ENCODE peak calls at places on chromosomes 12 and 14, in seven cellular contexts. K is heart left ventricle, J is fibroblast of mammary gland, S is brain microvascular endothelial cell, I is astrocyte, D is cardiac fibroblast, M is AG09309. Q is an unnamed sample.

GRCh38 chr14:90272523-90272922 is 16.2 kb downstream of the PSMC1 start:
- DNase-seq in K (no peak), M (no peak), D (no peak), J (no peak), S (no peak), I (no peak), Q (no peak)

GRCh38 chr14:33271216-33271615 is 332.5 kb downstream of the NPAS3 start:
- DNase-seq in K (no peak), S (peak), J (no peak), I (peak), M (no peak), D (no peak), Q (peak)

GRCh38 chr12:10191865-10192264 is 13.0 kb downstream of the TMEM52B start:
- DNase-seq in D (peak), S (no peak), I (peak), K (no peak), M (peak), J (peak), Q (no peak)

GRCh38 chr12:4114986-4115385 is 158.6 kb upstream of the CCND2 start:
- DNase-seq in K (no peak), S (no peak), J (no peak), D (no peak), I (no peak), M (no peak), Q (no peak)

GRCh38 chr14:104109731-104110361 is 24.3 kb downstream of the ASPG start:
- DNase-seq in M (no peak), J (no peak), D (no peak), S (no peak), K (no peak), I (no peak), Q (no peak)

GRCh38 chr14:83969998-83970397 is 1559.9 kb upstream of the FLRT2 start:
- DNase-seq in K (no peak), D (no peak), J (no peak), S (no peak), M (no peak), I (no peak), Q (no peak)

GRCh38 chr14:105050551-105050897 is 14.7 kb downstream of the GPR132 start:
- DNase-seq in M (no peak), D (peak), I (no peak), S (no peak), J (no peak), K (no peak), Q (no peak)

GRCh38 chr12:12606793-12607589 is 4.7 kb upstream of the CREBL2 start:
- DNase-seq in M (no peak), D (peak), I (peak), J (peak), S (peak), K (no peak), Q (no peak)

GRCh38 chr12:63276537-63277365 is 125.8 kb upstream of the AVPR1A start:
- DNase-seq in M (no peak), I (no peak), J (peak), S (peak), K (no peak), D (peak), Q (no peak)

GRCh38 chr12:38141239-38141638 is 175.3 kb upstream of the ALG10B start:
- DNase-seq in I (no peak), K (no peak), S (no peak), M (no peak), J (no peak), D (no peak), Q (no peak)

GRCh38 chr12:38139456-38139855 is 177.1 kb upstream of the ALG10B start:
- DNase-seq in I (no peak), K (no peak), M (no peak), J (no peak), D (no peak), S (no peak), Q (no peak)

GRCh38 chr12:38137287-38137686 is 179.3 kb upstream of the ALG10B start:
- DNase-seq in D (no peak), M (no peak), S (no peak), K (no peak), I (no peak), J (no peak), Q (no peak)

GRCh38 chr12:38137716-38138115 is 178.9 kb upstream of the ALG10B start:
- DNase-seq in D (no peak), I (no peak), J (no peak), M (no peak), K (no peak), S (no peak), Q (no peak)

DNA sequence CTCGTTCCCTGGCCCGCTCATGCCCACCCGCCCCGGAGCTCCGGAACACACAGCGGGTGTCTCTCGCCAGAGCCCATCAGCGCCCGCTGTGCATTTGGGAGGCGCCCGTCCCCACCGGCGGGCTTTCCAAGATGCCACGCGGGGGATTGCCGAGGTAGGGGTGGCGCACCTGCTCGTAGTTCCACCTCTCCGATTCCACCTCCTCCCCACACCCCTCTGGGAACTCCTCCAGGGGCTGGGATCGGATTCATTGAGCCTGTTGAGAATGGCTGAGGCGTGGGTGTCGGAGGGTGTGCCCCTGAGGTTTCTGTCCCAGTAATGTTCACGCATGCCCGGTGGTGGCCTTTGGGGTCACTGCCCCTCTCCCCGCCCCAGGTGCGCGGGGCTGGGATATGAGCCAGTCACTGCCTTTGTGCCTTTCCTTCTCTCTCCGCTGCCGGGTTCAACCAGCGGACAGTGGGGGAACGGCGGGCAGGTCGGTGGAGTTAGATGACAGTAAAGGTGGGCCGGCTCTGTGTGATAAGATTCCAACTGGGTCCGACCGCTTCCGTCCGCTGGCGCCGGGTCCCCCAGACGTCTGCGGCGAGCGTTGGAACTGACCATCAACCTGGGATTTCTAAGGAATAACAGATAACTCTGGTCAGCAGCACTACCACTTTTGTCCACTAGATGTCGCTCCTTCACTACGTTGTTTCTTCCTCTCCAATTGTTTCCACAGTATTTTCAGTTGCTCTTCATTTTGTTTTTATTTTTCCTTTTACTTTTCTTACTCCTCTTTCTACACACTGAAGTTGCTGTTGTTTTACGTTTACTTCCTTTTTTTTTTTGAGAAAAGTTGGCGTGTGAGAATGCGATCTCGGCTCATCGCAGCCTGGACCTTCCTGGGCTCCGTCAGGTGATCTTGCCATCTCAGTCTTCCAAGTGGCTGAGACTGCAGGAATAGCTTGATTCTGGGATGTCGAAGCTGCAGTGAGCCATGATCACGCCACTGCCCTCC is 178.1 kb upstream of the ALG10B start:
- DNase-seq in S (peak), I (peak), D (peak), K (no peak), M (peak), J (peak), Q (peak)
- H3K4me3 ChIP-seq in S (peak), I (peak), D (peak), K (peak), M (peak), J (peak), Q (peak)

DNA sequence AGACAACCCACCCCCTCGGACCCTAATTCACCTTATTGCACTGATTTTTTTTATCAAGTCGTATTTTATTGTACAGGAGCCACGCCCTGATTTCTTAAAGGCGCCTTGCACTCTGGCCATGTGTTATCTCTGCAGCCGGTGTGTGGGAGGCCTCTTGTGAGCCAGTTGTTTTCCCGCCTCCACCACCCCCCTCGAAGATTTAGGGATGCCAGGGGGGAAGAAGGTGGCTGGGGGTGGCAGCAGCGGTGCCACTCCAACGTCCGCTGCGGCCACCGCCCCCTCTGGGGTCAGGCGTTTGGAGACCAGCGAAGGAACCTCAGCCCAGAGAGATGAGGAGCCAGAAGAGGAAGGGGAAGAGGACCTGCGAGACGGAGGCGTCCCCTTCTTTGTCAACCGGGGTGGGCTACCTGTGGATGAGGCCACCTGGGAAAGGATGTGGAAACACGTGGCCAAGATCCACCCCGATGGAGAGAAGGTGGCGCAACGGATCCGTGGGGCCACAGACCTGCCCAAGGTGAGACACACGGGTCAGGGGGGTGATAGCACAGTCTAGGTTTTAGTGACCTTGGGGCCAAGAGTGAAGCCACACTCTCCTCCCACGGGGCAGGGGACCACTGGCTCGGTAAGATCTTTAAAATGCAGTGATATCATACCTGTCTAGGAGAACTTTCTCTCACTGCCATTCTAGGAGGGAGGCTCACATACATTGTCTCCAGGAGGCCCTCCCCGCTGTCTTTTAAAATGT is 1.5 kb downstream of the VASH1 start:
- DNase-seq in M (no peak), J (peak), K (no peak), I (no peak), D (no peak), S (no peak), Q (no peak)
- H3K4me3 ChIP-seq in M (peak), J (peak), K (peak), I (peak), D (peak), S (peak), Q (peak)

DNA sequence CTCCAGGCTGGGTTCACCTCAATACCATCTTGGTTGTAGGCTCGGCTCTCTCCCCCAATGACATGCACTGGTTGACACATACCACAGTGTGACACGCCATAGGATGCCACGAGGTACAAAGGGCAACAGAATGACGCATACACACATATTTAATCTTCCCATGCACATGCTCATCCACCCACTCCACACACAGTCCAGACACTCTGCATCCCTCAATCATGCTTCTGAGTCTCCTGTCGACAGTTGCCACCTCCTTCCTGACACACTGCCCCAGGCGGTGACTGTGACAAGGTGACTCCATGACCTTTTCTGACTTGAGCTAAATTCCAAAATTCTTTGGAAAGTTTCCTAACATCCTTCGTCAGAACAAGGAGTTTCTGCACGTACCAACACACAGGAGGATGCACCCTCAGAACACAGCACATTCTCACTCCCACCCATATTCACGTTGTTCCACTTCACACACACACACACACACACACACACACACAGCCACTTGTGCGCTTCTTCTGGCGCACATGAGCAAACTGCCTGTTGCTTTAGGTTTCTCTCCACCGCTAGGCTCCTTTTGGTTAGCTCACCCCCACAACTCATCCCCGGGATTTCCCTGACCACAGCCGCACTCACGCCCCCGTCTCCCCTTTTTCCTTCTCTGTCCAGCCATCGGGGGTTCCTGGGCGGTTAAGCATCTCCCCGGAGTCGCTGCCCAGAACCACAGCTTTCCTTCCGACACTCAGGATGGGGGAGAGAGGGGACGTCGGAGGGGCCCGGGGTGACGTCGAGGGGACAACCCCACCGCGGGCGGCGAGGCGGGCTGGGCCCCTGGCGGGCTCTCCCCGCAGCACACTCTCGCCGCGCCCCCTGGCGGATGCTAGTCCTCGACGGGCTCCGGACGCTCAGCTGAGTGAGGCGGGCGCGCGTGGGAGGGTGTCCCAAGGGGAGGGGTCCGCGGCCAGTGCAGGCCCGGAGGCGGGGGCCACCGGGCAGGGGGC is 536 bp upstream of the WNT1 start:
- DNase-seq in I (peak), D (peak), K (peak), J (peak), S (peak), M (no peak), Q (no peak)
- H3K4me3 ChIP-seq in I (no peak), D (no peak), K (peak), J (no peak), S (no peak), M (no peak), Q (no peak)

GRCh38 chr12:52713960-52714886 is 10.9 kb upstream of the KRT77 start:
- DNase-seq in S (no peak), K (no peak), D (no peak), J (no peak), I (no peak), M (no peak), Q (no peak)
- H3K4me3 ChIP-seq in S (no peak), K (peak), D (no peak), J (no peak), I (no peak), M (no peak), Q (no peak)

GRCh38 chr14:91946313-91947195 is 940 bp downstream of the FBLN5 start:
- DNase-seq in K (no peak), J (no peak), S (no peak), I (peak), D (peak), M (no peak), Q (no peak)
- H3K4me3 ChIP-seq in K (peak), J (peak), S (peak), I (peak), D (peak), M (peak), Q (peak)

GRCh38 chr12:54051081-54051912 is 2.3 kb upstream of the HOXC4 start:
- DNase-seq in D (no peak), M (no peak), I (no peak), S (no peak), K (no peak), J (peak), Q (no peak)

GRCh38 chr12:54053625-54054441 is at the start of gene HOXC4:
- DNase-seq in K (no peak), S (no peak), M (no peak), I (peak), J (peak), D (no peak), Q (no peak)

GRCh38 chr12:54050479-54050805 is 3.2 kb upstream of the HOXC4 start:
- DNase-seq in S (no peak), J (no peak), K (no peak), M (no peak), D (no peak), I (no peak), Q (no peak)

GRCh38 chr12:54052745-54053624 is 650 bp upstream of the HOXC4 start:
- DNase-seq in S (no peak), I (no peak), J (peak), D (no peak), M (no peak), K (no peak), Q (no peak)

GRCh38 chr12:54051916-54052744 is 1.5 kb upstream of the HOXC4 start:
- DNase-seq in S (no peak), D (no peak), I (no peak), J (peak), M (peak), K (no peak), Q (no peak)
- H3K4me3 ChIP-seq in S (no peak), D (no peak), I (no peak), J (peak), M (no peak), K (no peak), Q (no peak)

DNA sequence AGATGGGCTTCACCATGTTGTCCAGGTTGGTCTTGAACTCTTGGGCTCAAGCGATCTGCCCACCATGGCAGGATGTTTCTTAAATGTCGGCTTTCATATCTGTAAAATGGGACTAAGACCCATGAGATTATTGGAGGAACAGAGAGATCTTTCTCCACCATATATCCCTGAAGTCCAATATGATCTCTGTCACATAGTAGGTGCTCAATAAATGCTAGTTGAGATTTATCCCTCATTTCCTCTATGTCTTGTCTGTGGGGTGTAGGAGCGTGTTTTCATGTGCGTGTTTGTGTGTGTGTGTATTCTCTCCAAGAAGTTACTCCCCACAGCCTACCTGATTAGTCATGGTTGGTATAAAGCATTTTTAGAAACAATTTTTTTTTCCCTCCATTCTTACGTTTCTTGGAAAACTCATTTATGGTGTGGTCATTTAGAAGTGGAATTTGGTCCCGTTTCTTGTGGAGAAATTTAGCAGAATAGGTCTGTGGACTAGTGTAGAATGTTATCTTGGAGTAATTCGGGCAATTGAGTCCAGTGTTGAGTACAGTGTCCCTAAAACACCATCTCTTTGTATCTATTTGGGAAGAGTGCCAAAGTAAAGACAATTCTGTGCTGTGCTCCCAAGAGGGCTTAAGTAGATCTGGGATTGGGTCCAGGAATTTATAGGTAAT is 4.3 kb downstream of the STRAP start:
- DNase-seq in I (peak), J (peak), K (no peak), M (no peak), D (no peak), S (no peak), Q (no peak)
- H3K4me3 ChIP-seq in I (peak), J (no peak), K (no peak), M (no peak), D (no peak), S (no peak), Q (no peak)

Q was measured in skeletal muscle cell.